ENCODE peak calls at places on chromosome 1, in seven cellular contexts. U, Z, D, G, P, Q and X are unnamed samples.

GRCh38 chr1:14970115-14970798 is 183.3 kb upstream of the TMEM51 start:
- DNase-seq in Q (no peak), Z (peak; percentile 91), U (peak; percentile 87), P (peak; percentile 97), G (no peak), D (peak; percentile 79), X (peak; percentile 60)

GRCh38 chr1:247115141-247115510 is 11.0 kb upstream of the ZNF669 start:
- DNase-seq in D (no peak), G (no peak), Q (no peak), U (no peak), P (no peak), Z (no peak), X (no peak)

GRCh38 chr1:28412731-28413130 is 43.2 kb downstream of the PHACTR4 start:
- DNase-seq in P (no peak), Q (no peak), U (no peak), G (no peak), Z (no peak), D (no peak), X (no peak)

GRCh38 chr1:145688924-145689323 is 18.2 kb downstream of the PDZK1 start:
- DNase-seq in D (no peak), Z (no peak), G (no peak), Q (no peak), P (no peak), U (no peak), X (no peak)

GRCh38 chr1:176996455-176997090 is 167.9 kb downstream of the ASTN1 start:
- DNase-seq in Q (no peak), Z (no peak), D (no peak), P (no peak), G (no peak), U (no peak), X (no peak)

GRCh38 chr1:91803847-91804545 is 82.0 kb downstream of the TGFBR3 start:
- DNase-seq in G (no peak), P (no peak), Q (no peak), Z (no peak), U (no peak), D (no peak), X (no peak)

GRCh38 chr1:164695956-164696665 is 137.1 kb downstream of the PBX1 start:
- DNase-seq in Q (no peak), G (no peak), U (peak; percentile 38), P (peak; percentile 82), Z (no peak), D (no peak), X (no peak)

GRCh38 chr1:226603030-226603960 is 54.7 kb downstream of the STUM start:
- DNase-seq in D (peak; percentile 82), U (peak; percentile 48), Z (peak; percentile 51), P (peak; percentile 83), G (peak; percentile 51), Q (peak; percentile 64), X (peak; percentile 81)

GRCh38 chr1:177983824-177984528 is 14.1 kb upstream of the SEC16B start:
- DNase-seq in U (peak; percentile 98), G (no peak), P (peak; percentile 95), Q (no peak), D (peak; percentile 60), Z (peak; percentile 60), X (no peak)

GRCh38 chr1:30929135-30929889 is 20.8 kb upstream of the SDC3 start:
- DNase-seq in D (no peak), G (no peak), P (peak; percentile 39), Z (peak; percentile 54), Q (no peak), U (peak; percentile 36), X (no peak)

GRCh38 chr1:3146907-3147306 is 77.9 kb downstream of the PRDM16 start:
- DNase-seq in P (no peak), G (no peak), Q (no peak), Z (no peak), U (no peak), D (no peak), X (no peak)

GRCh38 chr1:25619101-25619890 is 2.7 kb downstream of the MAN1C1 start:
- DNase-seq in G (peak; percentile 42), Q (peak; percentile 34), D (no peak), Z (peak; percentile 63), P (no peak), U (peak; percentile 14), X (peak; percentile 58)

GRCh38 chr1:25618433-25618808 is 1.8 kb downstream of the MAN1C1 start:
- DNase-seq in P (no peak), U (no peak), Z (no peak), Q (no peak), D (no peak), G (no peak), X (no peak)

GRCh38 chr1:25620701-25621350 is 4.2 kb downstream of the MAN1C1 start:
- DNase-seq in Z (no peak), D (no peak), U (no peak), G (no peak), Q (no peak), P (no peak), X (no peak)

GRCh38 chr1:25621876-25622275 is 5.3 kb downstream of the MAN1C1 start:
- DNase-seq in U (no peak), P (no peak), Z (no peak), D (no peak), G (no peak), Q (no peak), X (no peak)

GRCh38 chr1:25620211-25620610 is 3.6 kb downstream of the MAN1C1 start:
- DNase-seq in P (no peak), D (no peak), Z (no peak), Q (no peak), U (no peak), G (no peak), X (no peak)
- H3K4me3 ChIP-seq in P (no peak overlapping the region), D (no peak overlapping the region), Z (no peak overlapping the region), Q (no peak overlapping the region), U (no peak overlapping the region), G (no peak overlapping the region), X (peak overlapping the region; percentile 34)

GRCh38 chr1:84505167-84506001 is 802 bp upstream of the SPATA1 start:
- DNase-seq in Q (no peak), Z (no peak), U (peak; percentile 42), G (no peak), D (peak; percentile 52), P (peak; percentile 62), X (no peak)
- TF ChIP-seq CTCF in Q (no peak), Z (no peak), U (no peak), G (no peak), D (no peak), P (no peak), X (no peak)

GRCh38 chr1:1135339-1136111 is 19.6 kb upstream of the C1orf159 start:
- DNase-seq in P (no peak), D (no peak), G (no peak), Q (no peak), U (no peak), Z (no peak), X (no peak)

GRCh38 chr1:1129309-1129708 is 13.4 kb upstream of the C1orf159 start:
- DNase-seq in Q (no peak), G (no peak), U (no peak), P (no peak), D (no peak), Z (no peak), X (no peak)

GRCh38 chr1:1134300-1134961 is 18.5 kb upstream of the C1orf159 start:
- DNase-seq in G (no peak), U (no peak), P (no peak), Z (no peak), D (no peak), Q (no peak), X (no peak)

GRCh38 chr1:1132928-1133750 is 17.2 kb upstream of the C1orf159 start:
- DNase-seq in G (peak; percentile 52), U (peak; percentile 39), Q (peak; percentile 59), D (no peak), P (no peak), Z (peak; percentile 52), X (no peak)

DNA sequence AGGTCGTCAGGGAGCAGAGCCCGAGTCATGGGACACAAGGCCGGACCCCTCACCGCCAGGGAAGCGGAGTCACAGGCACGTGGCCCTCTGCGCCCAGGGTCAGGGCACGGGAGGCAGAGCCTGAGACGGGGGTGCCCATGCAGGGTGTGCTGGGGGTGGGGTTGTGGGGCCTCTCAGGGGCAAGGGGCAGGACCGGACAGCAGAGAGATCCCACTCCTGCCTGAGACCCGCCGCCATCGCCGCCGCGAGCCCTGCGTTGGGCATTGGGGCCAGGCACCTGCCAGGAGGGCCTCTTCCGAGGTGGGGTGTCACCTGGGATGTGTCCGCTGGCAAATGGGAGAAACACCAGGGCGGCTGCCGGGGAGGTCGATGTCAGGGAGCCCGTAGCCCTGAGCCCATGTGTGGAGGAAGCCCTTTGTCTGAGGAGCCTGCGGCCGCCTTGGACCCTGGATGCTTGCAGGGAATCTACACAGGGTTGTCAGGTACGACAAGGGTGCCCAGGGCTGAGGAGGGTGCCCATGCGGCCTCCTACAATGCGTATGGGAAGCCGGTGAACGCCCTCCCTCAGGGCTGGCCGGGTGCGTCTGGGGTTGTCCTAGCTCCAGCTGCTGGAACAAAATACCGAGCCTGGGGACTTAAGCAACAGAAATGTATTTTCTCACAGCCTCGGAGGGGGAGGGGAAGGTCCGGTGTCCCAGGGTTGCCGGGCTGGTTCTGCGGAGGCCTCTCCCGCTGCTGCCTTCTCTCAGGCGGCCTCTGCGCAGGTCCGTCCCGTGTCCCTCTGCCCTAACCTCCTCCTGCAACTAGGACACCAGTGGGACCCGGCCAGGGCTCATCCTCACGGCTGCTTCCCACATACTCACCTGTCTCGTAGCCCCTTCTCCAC is 16.4 kb upstream of the C1orf159 start:
- DNase-seq in U (no peak), Z (no peak), Q (no peak), D (no peak), P (no peak), G (peak; percentile 26), X (no peak)
- H3K4me3 ChIP-seq in U (no peak overlapping the region), Z (no peak overlapping the region), Q (no peak overlapping the region), D (no peak overlapping the region), P (no peak overlapping the region), G (no peak overlapping the region), X (no peak overlapping the region)

GRCh38 chr1:117610036-117610435 is 4.2 kb downstream of the TENT5C start:
- DNase-seq in P (no peak), D (no peak), Q (no peak), U (no peak), Z (no peak), G (no peak), X (no peak)

GRCh38 chr1:117611121-117611601 is 5.3 kb downstream of the TENT5C start:
- DNase-seq in Z (no peak), G (no peak), Q (no peak), P (no peak), D (no peak), U (no peak), X (no peak)

GRCh38 chr1:117613249-117613968 is 7.6 kb downstream of the TENT5C start:
- DNase-seq in G (no peak), U (no peak), D (no peak), P (no peak), Z (no peak), Q (no peak), X (no peak)

GRCh38 chr1:117612517-117613248 is 6.8 kb downstream of the TENT5C start:
- DNase-seq in P (no peak), Z (no peak), G (no peak), U (peak; percentile 88), D (no peak), Q (no peak), X (no peak)

DNA sequence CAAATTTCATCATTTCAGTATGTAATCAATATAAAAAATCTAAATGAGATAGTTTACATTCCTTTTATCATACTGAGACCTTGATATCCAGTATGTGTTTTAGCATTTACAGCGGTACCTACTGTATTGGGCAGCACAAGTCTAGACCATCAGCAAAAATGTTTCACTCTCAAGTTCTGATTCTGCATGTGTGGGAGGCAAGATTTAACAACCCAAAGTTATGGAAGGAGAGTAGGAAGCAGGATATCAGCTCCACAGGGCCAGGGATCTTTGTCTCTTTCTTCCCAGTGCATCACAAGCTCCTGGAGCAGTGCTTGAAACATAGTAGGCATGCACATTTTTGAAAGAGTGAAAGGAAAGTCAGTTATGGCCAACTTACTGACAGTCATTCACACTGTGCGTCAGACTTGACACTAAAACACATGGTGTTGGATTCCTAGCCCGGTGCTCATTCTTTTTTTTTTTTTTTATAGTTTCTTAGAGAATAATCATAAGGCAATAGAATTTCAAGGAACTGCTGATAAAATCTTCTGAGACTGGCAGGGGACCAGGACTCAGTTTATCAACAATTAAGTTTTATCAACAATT is 6.1 kb downstream of the TENT5C start:
- DNase-seq in P (no peak), U (no peak), Z (no peak), G (no peak), D (no peak), Q (no peak), X (no peak)
- TF ChIP-seq CTCF in P (no peak), U (no peak), Z (no peak), G (no peak), D (no peak), Q (no peak), X (no peak)